ENCODE peak calls at places on chromosomes 3 and 15, in nine cellular contexts. One of them, this sample, is unnamed.

GRCh38 chr15:65374831-65375401 is 2.9 kb downstream of the IGDCC3 start:
- DNase-seq in natural killer cell: no peak
- DNase-seq in AG09319: no peak
- DNase-seq in RWPE1: no peak
- DNase-seq in Calu3: no peak
- DNase-seq in neural crest cell: no peak
- DNase-seq in HFF-Myc: no peak
- DNase-seq in CD8-positive, alpha-beta T cell: no peak
- DNase-seq in heart right ventricle: no peak
- DNase-seq in this sample: no peak

GRCh38 chr3:13463618-13464400 is 16.3 kb upstream of the HDAC11 start:
- DNase-seq in natural killer cell: no peak
- DNase-seq in AG09319: no peak
- DNase-seq in RWPE1: no peak
- DNase-seq in Calu3: no peak
- DNase-seq in neural crest cell: no peak
- DNase-seq in HFF-Myc: no peak
- DNase-seq in CD8-positive, alpha-beta T cell: no peak
- DNase-seq in heart right ventricle: no peak
- DNase-seq in this sample: no peak

GRCh38 chr15:66842710-66843441 is 140.8 kb downstream of the SMAD6 start:
- DNase-seq in natural killer cell: no peak
- DNase-seq in AG09319: no peak
- DNase-seq in RWPE1: peak; percentile 50
- DNase-seq in Calu3: peak; percentile 55
- DNase-seq in neural crest cell: peak; percentile 29
- DNase-seq in HFF-Myc: no peak
- DNase-seq in CD8-positive, alpha-beta T cell: no peak
- DNase-seq in heart right ventricle: peak; percentile 83
- DNase-seq in this sample: peak; percentile 40

GRCh38 chr15:48889925-48890324 is 12.0 kb downstream of the EID1 start:
- DNase-seq in natural killer cell: no peak
- DNase-seq in AG09319: no peak
- DNase-seq in RWPE1: no peak
- DNase-seq in Calu3: no peak
- DNase-seq in neural crest cell: no peak
- DNase-seq in HFF-Myc: no peak
- DNase-seq in CD8-positive, alpha-beta T cell: no peak
- DNase-seq in heart right ventricle: no peak
- DNase-seq in this sample: no peak

GRCh38 chr3:189169728-189170127 is 2.0 kb upstream of the TPRG1 start:
- DNase-seq in natural killer cell: no peak
- DNase-seq in AG09319: no peak
- DNase-seq in RWPE1: no peak
- DNase-seq in Calu3: no peak
- DNase-seq in neural crest cell: no peak
- DNase-seq in HFF-Myc: no peak
- DNase-seq in CD8-positive, alpha-beta T cell: no peak
- DNase-seq in heart right ventricle: no peak
- DNase-seq in this sample: no peak

GRCh38 chr3:63576826-63577225 is 75.6 kb upstream of the SNTN start:
- DNase-seq in natural killer cell: no peak
- DNase-seq in AG09319: no peak
- DNase-seq in RWPE1: peak; percentile 38
- DNase-seq in Calu3: peak; percentile 12
- DNase-seq in neural crest cell: no peak
- DNase-seq in HFF-Myc: no peak
- DNase-seq in CD8-positive, alpha-beta T cell: no peak
- DNase-seq in heart right ventricle: no peak
- DNase-seq in this sample: peak; percentile 4

GRCh38 chr15:75718326-75718725 is 5.7 kb upstream of the CSPG4 start:
- DNase-seq in natural killer cell: no peak
- DNase-seq in AG09319: no peak
- DNase-seq in RWPE1: no peak
- DNase-seq in Calu3: peak; percentile 47
- DNase-seq in neural crest cell: no peak
- DNase-seq in HFF-Myc: no peak
- DNase-seq in CD8-positive, alpha-beta T cell: no peak
- DNase-seq in heart right ventricle: no peak
- DNase-seq in this sample: no peak

GRCh38 chr3:83011471-83011870 is 1250.0 kb upstream of the GBE1 start:
- DNase-seq in natural killer cell: no peak
- DNase-seq in AG09319: no peak
- DNase-seq in RWPE1: peak; percentile 5
- DNase-seq in Calu3: no peak
- DNase-seq in neural crest cell: no peak
- DNase-seq in HFF-Myc: no peak
- DNase-seq in CD8-positive, alpha-beta T cell: no peak
- DNase-seq in heart right ventricle: no peak
- DNase-seq in this sample: no peak

GRCh38 chr15:31510003-31510402 is 183.4 kb downstream of the KLF13 start:
- DNase-seq in natural killer cell: no peak
- DNase-seq in AG09319: no peak
- DNase-seq in RWPE1: no peak
- DNase-seq in Calu3: no peak
- DNase-seq in neural crest cell: no peak
- DNase-seq in HFF-Myc: no peak
- DNase-seq in CD8-positive, alpha-beta T cell: no peak
- DNase-seq in heart right ventricle: no peak
- DNase-seq in this sample: no peak

GRCh38 chr15:67093146-67093874 is 27.9 kb downstream of the SMAD3 start:
- DNase-seq in natural killer cell: no peak
- DNase-seq in AG09319: no peak
- DNase-seq in RWPE1: no peak
- DNase-seq in Calu3: no peak
- DNase-seq in neural crest cell: no peak
- DNase-seq in HFF-Myc: no peak
- DNase-seq in CD8-positive, alpha-beta T cell: no peak
- DNase-seq in heart right ventricle: no peak
- DNase-seq in this sample: no peak

DNA sequence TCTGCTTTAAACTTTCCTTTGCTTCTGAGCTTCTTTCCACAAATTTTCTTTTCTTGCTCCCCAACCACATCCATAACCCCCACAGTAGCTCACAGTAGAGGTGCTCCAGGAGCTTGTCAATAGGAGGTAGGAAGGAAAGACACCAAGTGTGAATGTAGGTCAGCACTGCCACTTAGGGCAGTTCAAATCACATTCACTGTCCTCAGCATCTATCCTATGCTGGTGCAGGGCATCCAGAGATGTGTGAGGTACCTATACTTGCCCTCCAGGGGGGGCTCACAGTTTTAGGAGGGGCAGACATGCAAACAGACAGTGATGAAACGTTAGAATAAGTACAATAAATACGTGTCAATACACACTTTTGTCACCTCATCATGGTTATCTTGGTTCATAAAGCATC is 1.5 kb upstream of the SPSB4 start:
- DNase-seq in natural killer cell: no peak
- DNase-seq in AG09319: no peak
- DNase-seq in RWPE1: no peak
- DNase-seq in Calu3: no peak
- DNase-seq in neural crest cell: no peak
- DNase-seq in HFF-Myc: no peak
- DNase-seq in CD8-positive, alpha-beta T cell: no peak
- DNase-seq in heart right ventricle: no peak
- DNase-seq in this sample: no peak
- TF ChIP-seq CTCF in natural killer cell: no peak
- TF ChIP-seq CTCF in AG09319: no peak
- TF ChIP-seq CTCF in RWPE1: no peak
- TF ChIP-seq CTCF in Calu3: peak; percentile 21
- TF ChIP-seq CTCF in neural crest cell: peak; percentile 48
- TF ChIP-seq CTCF in HFF-Myc: peak; percentile 22
- TF ChIP-seq CTCF in CD8-positive, alpha-beta T cell: no peak
- TF ChIP-seq CTCF in heart right ventricle: peak; percentile 21
- TF ChIP-seq CTCF in this sample: no peak

GRCh38 chr3:144840866-144841265 is 869.2 kb downstream of the DIPK2A start:
- DNase-seq in natural killer cell: no peak
- DNase-seq in AG09319: no peak
- DNase-seq in RWPE1: no peak
- DNase-seq in Calu3: no peak
- DNase-seq in neural crest cell: no peak
- DNase-seq in HFF-Myc: no peak
- DNase-seq in CD8-positive, alpha-beta T cell: no peak
- DNase-seq in heart right ventricle: no peak
- DNase-seq in this sample: no peak

GRCh38 chr3:144843099-144843498 is 871.5 kb downstream of the DIPK2A start:
- DNase-seq in natural killer cell: no peak
- DNase-seq in AG09319: no peak
- DNase-seq in RWPE1: no peak
- DNase-seq in Calu3: no peak
- DNase-seq in neural crest cell: no peak
- DNase-seq in HFF-Myc: no peak
- DNase-seq in CD8-positive, alpha-beta T cell: no peak
- DNase-seq in heart right ventricle: no peak
- DNase-seq in this sample: no peak
- TF ChIP-seq CTCF in natural killer cell: no peak
- TF ChIP-seq CTCF in AG09319: peak; percentile 15
- TF ChIP-seq CTCF in RWPE1: no peak
- TF ChIP-seq CTCF in Calu3: no peak
- TF ChIP-seq CTCF in neural crest cell: peak; percentile 24
- TF ChIP-seq CTCF in HFF-Myc: no peak
- TF ChIP-seq CTCF in CD8-positive, alpha-beta T cell: no peak
- TF ChIP-seq CTCF in heart right ventricle: no peak
- TF ChIP-seq CTCF in this sample: no peak

GRCh38 chr3:9883676-9884554 is 3.9 kb upstream of the CIDEC start:
- DNase-seq in natural killer cell: no peak
- DNase-seq in AG09319: no peak
- DNase-seq in RWPE1: no peak
- DNase-seq in Calu3: no peak
- DNase-seq in neural crest cell: no peak
- DNase-seq in HFF-Myc: no peak
- DNase-seq in CD8-positive, alpha-beta T cell: no peak
- DNase-seq in heart right ventricle: no peak
- DNase-seq in this sample: no peak

GRCh38 chr3:9887478-9887877 is 2.9 kb upstream of the JAGN1 start:
- DNase-seq in natural killer cell: no peak
- DNase-seq in AG09319: no peak
- DNase-seq in RWPE1: no peak
- DNase-seq in Calu3: no peak
- DNase-seq in neural crest cell: no peak
- DNase-seq in HFF-Myc: no peak
- DNase-seq in CD8-positive, alpha-beta T cell: no peak
- DNase-seq in heart right ventricle: no peak
- DNase-seq in this sample: no peak

GRCh38 chr3:9886328-9886727 is 4.1 kb upstream of the JAGN1 start:
- DNase-seq in natural killer cell: no peak
- DNase-seq in AG09319: no peak
- DNase-seq in RWPE1: no peak
- DNase-seq in Calu3: no peak
- DNase-seq in neural crest cell: no peak
- DNase-seq in HFF-Myc: no peak
- DNase-seq in CD8-positive, alpha-beta T cell: no peak
- DNase-seq in heart right ventricle: no peak
- DNase-seq in this sample: no peak

GRCh38 chr3:9881440-9881839 is 1.4 kb upstream of the CIDEC start:
- DNase-seq in natural killer cell: no peak
- DNase-seq in AG09319: no peak
- DNase-seq in RWPE1: no peak
- DNase-seq in Calu3: no peak
- DNase-seq in neural crest cell: no peak
- DNase-seq in HFF-Myc: no peak
- DNase-seq in CD8-positive, alpha-beta T cell: no peak
- DNase-seq in heart right ventricle: no peak
- DNase-seq in this sample: no peak

GRCh38 chr3:9884555-9885165 is 4.6 kb upstream of the CIDEC start:
- DNase-seq in natural killer cell: no peak
- DNase-seq in AG09319: no peak
- DNase-seq in RWPE1: peak; percentile 88
- DNase-seq in Calu3: peak; percentile 36
- DNase-seq in neural crest cell: no peak
- DNase-seq in HFF-Myc: peak; percentile 60
- DNase-seq in CD8-positive, alpha-beta T cell: no peak
- DNase-seq in heart right ventricle: no peak
- DNase-seq in this sample: peak; percentile 57
- TF ChIP-seq CTCF in natural killer cell: no peak
- TF ChIP-seq CTCF in AG09319: no peak
- TF ChIP-seq CTCF in RWPE1: no peak
- TF ChIP-seq CTCF in Calu3: no peak
- TF ChIP-seq CTCF in neural crest cell: no peak
- TF ChIP-seq CTCF in HFF-Myc: no peak
- TF ChIP-seq CTCF in CD8-positive, alpha-beta T cell: no peak
- TF ChIP-seq CTCF in heart right ventricle: no peak
- TF ChIP-seq CTCF in this sample: no peak

GRCh38 chr3:114706591-114707224 is 412.9 kb downstream of the TIGIT start:
- DNase-seq in natural killer cell: no peak
- DNase-seq in AG09319: peak; percentile 7
- DNase-seq in RWPE1: peak; percentile 80
- DNase-seq in Calu3: peak; percentile 37
- DNase-seq in neural crest cell: no peak
- DNase-seq in HFF-Myc: peak; percentile 20
- DNase-seq in CD8-positive, alpha-beta T cell: no peak
- DNase-seq in heart right ventricle: no peak
- DNase-seq in this sample: no peak
- TF ChIP-seq CTCF in natural killer cell: no peak
- TF ChIP-seq CTCF in AG09319: no peak
- TF ChIP-seq CTCF in RWPE1: no peak
- TF ChIP-seq CTCF in Calu3: no peak
- TF ChIP-seq CTCF in neural crest cell: no peak
- TF ChIP-seq CTCF in HFF-Myc: no peak
- TF ChIP-seq CTCF in CD8-positive, alpha-beta T cell: no peak
- TF ChIP-seq CTCF in heart right ventricle: no peak
- TF ChIP-seq CTCF in this sample: no peak

This sample was measured in prostate gland.